ENCODE peak calls at places on chromosomes 6 and 20, in five cellular contexts. I, C, K, E and N are unnamed samples.

GRCh38 chr6:9467746-9468145 is 947.1 kb downstream of the TFAP2A start:
- DNase-seq in I (no peak), C (no peak), K (peak), E (no peak), N (peak)

GRCh38 chr6:149831380-149831820 is 32.8 kb downstream of the LRP11 start:
- DNase-seq in I (no peak), C (no peak), K (no peak), E (no peak), N (no peak)

GRCh38 chr20:38730167-38730988 is 6.1 kb downstream of the SLC32A1 start:
- DNase-seq in I (no peak), C (peak), K (no peak), E (no peak), N (no peak)

GRCh38 chr6:117956386-117956785 is 49.3 kb downstream of the SLC35F1 start:
- DNase-seq in I (no peak), C (no peak), K (peak), E (no peak), N (no peak)

GRCh38 chr6:83867527-83868161 is 8.2 kb downstream of the CYB5R4 start:
- DNase-seq in I (peak), C (peak), K (peak), E (no peak), N (peak)

GRCh38 chr20:5002077-5002413 is 735 bp upstream of the SLC23A2 start:
- DNase-seq in I (no peak), C (peak), K (peak), E (peak), N (no peak)

GRCh38 chr6:113306552-113307145 is 550.5 kb upstream of the MARCKS start:
- DNase-seq in I (peak), C (peak), K (peak), E (no peak), N (no peak)

GRCh38 chr6:52157301-52157930 is 28.8 kb upstream of the IL17A start:
- DNase-seq in I (peak), C (no peak), K (peak), E (no peak), N (no peak)

GRCh38 chr20:39874049-39874893 is 814.8 kb downstream of the MAFB start:
- DNase-seq in I (peak), C (peak), K (peak), E (peak), N (no peak)

GRCh38 chr6:40688214-40688761 is 101.1 kb upstream of the LRFN2 start:
- DNase-seq in I (no peak), C (no peak), K (no peak), E (no peak), N (no peak)

GRCh38 chr6:13724174-13724573 is 12.5 kb upstream of the RANBP9 start:
- DNase-seq in I (no peak), C (no peak), K (peak), E (no peak), N (no peak)

GRCh38 chr6:10514049-10514780 is 6.9 kb upstream of the GCNT2 start:
- DNase-seq in I (no peak), C (no peak), K (no peak), E (no peak), N (no peak)

GRCh38 chr6:40708049-40708448 is 120.9 kb upstream of the LRFN2 start:
- DNase-seq in I (no peak), C (no peak), K (no peak), E (no peak), N (no peak)

GRCh38 chr6:4281341-4282293 is 146.2 kb upstream of the ECI2 start:
- DNase-seq in I (peak), C (no peak), K (peak), E (peak), N (no peak)
- H3K4me3 ChIP-seq in I (peak), C (no peak), K (peak), E (peak), N (peak)

GRCh38 chr20:47356220-47356525 is 326 bp downstream of the ZMYND8 start:
- DNase-seq in I (no peak), C (no peak), K (no peak), E (no peak), N (no peak)
- H3K4me3 ChIP-seq in I (peak), C (peak), K (peak), E (no peak), N (no peak)

DNA sequence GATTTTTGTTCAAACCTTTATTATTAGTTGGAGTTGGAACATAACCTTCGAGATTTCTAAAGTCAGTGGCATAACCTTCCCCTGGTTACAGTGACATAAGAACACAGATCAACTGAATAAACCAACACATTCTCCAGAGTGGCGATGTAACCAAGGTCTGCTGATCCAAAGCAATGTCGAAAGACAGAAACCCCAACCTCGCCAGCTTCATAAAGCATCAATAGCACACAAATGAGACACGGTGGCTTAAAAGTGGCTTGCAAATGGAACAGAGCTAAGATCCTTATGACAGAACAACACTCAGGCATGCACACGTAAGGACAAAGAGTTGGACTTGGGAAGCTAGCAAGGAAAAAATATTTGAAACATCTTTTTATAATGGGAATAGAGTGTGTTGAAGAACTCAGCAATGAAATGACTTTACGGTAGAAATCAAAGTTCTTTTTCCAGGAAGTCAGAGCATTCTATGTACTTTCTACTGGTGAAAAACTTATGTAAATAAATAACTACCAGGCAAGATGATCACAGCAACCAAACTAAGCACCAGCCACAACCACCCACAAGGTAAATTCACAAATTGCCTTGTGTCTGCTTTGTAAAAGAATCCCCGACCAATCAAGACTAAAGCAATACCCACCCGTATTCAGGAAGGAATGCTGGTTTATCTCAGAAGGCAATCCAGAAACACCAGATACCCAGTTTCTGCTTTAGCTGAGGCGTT is 61.0 kb upstream of the NHSL1 start:
- DNase-seq in I (no peak), C (no peak), K (no peak), E (no peak), N (no peak)
- H3K4me3 ChIP-seq in I (no peak), C (no peak), K (no peak), E (no peak), N (no peak)

DNA sequence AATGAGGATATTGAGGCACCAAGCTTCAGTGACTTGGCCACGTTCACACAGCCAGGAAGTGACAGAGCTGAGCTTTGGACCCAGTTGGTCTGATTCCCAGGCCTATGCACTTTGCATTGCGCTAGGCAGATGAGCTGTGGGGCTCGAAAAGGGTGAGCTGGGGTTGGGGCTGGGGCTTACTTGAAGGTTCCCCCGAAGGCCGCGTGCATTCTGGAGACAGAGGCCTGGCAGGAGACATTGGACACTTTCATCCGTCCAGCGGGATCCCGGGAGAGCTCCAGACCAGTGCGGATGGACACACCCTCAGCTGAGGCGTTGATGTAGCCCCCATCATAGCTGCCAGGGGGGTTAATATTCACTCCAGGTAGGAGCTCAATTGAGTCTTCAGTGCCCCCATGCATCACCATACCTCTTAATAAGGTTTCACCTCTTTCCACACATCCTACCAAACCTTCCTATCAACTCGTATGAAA is 2.6 kb downstream of the PLTP start:
- DNase-seq in I (no peak), C (no peak), K (no peak), E (peak), N (no peak)
- H3K4me3 ChIP-seq in I (no peak), C (no peak), K (no peak), E (no peak), N (no peak)

DNA sequence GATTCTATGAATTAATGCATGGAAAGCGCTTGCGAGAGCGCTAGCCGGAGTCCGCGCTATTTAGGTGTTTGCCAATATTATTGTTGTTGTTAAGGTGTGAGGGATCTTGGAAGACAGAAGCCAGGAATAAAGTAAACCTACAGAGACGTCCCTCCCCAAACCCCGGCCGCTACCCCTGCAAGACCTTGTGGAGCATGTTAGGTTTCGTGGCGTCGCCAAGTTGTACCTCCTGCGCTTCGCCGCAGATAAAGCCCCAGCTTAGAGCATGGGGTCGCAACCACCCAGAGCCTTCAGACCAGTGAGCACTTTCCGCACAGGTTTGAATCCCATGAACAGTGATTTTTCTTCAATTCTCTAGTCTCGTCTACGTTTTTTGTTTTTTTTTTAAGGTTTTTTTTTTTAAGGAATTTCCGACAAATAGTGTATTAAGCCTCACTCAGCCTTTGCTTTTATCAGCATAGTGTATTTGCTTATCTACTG is 16.9 kb upstream of the ZSCAN9 start:
- DNase-seq in I (no peak), C (no peak), K (peak), E (no peak), N (no peak)
- H3K4me3 ChIP-seq in I (peak), C (no peak), K (peak), E (no peak), N (peak)

GRCh38 chr6:33888183-33888582 is 84.4 kb upstream of the MLN start:
- DNase-seq in I (no peak), C (no peak), K (no peak), E (no peak), N (no peak)
- H3K4me3 ChIP-seq in I (no peak), C (no peak), K (no peak), E (no peak), N (no peak)

GRCh38 chr6:43508481-43509141 is 1.5 kb downstream of the LRRC73 start:
- DNase-seq in I (no peak), C (no peak), K (no peak), E (no peak), N (no peak)

GRCh38 chr6:43511824-43512415 is 1.8 kb upstream of the LRRC73 start:
- DNase-seq in I (no peak), C (no peak), K (no peak), E (no peak), N (no peak)

GRCh38 chr6:43509142-43509983 is 783 bp downstream of the LRRC73 start:
- DNase-seq in I (no peak), C (no peak), K (peak), E (no peak), N (no peak)

GRCh38 chr6:43509984-43510826 is at the start of gene LRRC73:
- DNase-seq in I (peak), C (peak), K (peak), E (peak), N (no peak)

GRCh38 chr6:43510827-43511163 is 649 bp upstream of the LRRC73 start:
- DNase-seq in I (no peak), C (no peak), K (no peak), E (no peak), N (no peak)
- H3K4me3 ChIP-seq in I (no peak), C (no peak), K (peak), E (no peak), N (no peak)

GRCh38 chr6:44221291-44221960 is 2.0 kb upstream of the SLC29A1 start:
- DNase-seq in I (peak), C (peak), K (peak), E (peak), N (no peak)
- H3K4me3 ChIP-seq in I (no peak), C (no peak), K (no peak), E (no peak), N (no peak)